ENCODE peak calls at places on chromosomes 5 and 9, in five cellular contexts. One of them, this sample, is unnamed.
A peak's percentile ranks its signal among the peaks of the same experiment; 100 is the strongest.

GRCh38 chr9:112532427-112532826 is 45.8 kb downstream of the KIAA1958 start:
- DNase-seq in neural progenitor cell: no peak
- DNase-seq in astrocyte of the spinal cord: peak; percentile 35
- DNase-seq in brain microvascular endothelial cell: peak; percentile 61
- DNase-seq in fibroblast of villous mesenchyme: peak; percentile 91
- DNase-seq in this sample: peak; percentile 48

GRCh38 chr9:89021154-89021803 is 30.0 kb downstream of the S1PR3 start:
- DNase-seq in neural progenitor cell: no peak
- DNase-seq in astrocyte of the spinal cord: peak; percentile 85
- DNase-seq in brain microvascular endothelial cell: peak; percentile 87
- DNase-seq in fibroblast of villous mesenchyme: peak; percentile 90
- DNase-seq in this sample: peak; percentile 79

GRCh38 chr5:109907751-109908150 is 218.0 kb downstream of the MAN2A1 start:
- DNase-seq in neural progenitor cell: no peak
- DNase-seq in astrocyte of the spinal cord: peak; percentile 64
- DNase-seq in brain microvascular endothelial cell: peak; percentile 43
- DNase-seq in fibroblast of villous mesenchyme: peak; percentile 88
- DNase-seq in this sample: peak; percentile 69

GRCh38 chr5:54457094-54457531 is 1.6 kb downstream of the HSPB3 start:
- DNase-seq in neural progenitor cell: no peak
- DNase-seq in astrocyte of the spinal cord: peak; percentile 34
- DNase-seq in brain microvascular endothelial cell: peak; percentile 70
- DNase-seq in fibroblast of villous mesenchyme: peak; percentile 91
- DNase-seq in this sample: peak; percentile 72

GRCh38 chr5:9124071-9124470 is 421.8 kb downstream of the SEMA5A start:
- DNase-seq in neural progenitor cell: no peak
- DNase-seq in astrocyte of the spinal cord: no peak
- DNase-seq in brain microvascular endothelial cell: no peak
- DNase-seq in fibroblast of villous mesenchyme: no peak
- DNase-seq in this sample: no peak

GRCh38 chr9:93094294-93095204 is 1.5 kb upstream of the CARD19 start:
- DNase-seq in neural progenitor cell: peak; percentile 27
- DNase-seq in astrocyte of the spinal cord: no peak
- DNase-seq in brain microvascular endothelial cell: no peak
- DNase-seq in fibroblast of villous mesenchyme: no peak
- DNase-seq in this sample: no peak

GRCh38 chr9:107504585-107505455 is 15.3 kb upstream of the KLF4 start:
- DNase-seq in neural progenitor cell: no peak
- DNase-seq in astrocyte of the spinal cord: peak; percentile 90
- DNase-seq in brain microvascular endothelial cell: peak; percentile 92
- DNase-seq in fibroblast of villous mesenchyme: peak; percentile 73
- DNase-seq in this sample: peak; percentile 81

GRCh38 chr9:123561055-123561454 is 205.1 kb downstream of the CRB2 start:
- DNase-seq in neural progenitor cell: no peak
- DNase-seq in astrocyte of the spinal cord: no peak
- DNase-seq in brain microvascular endothelial cell: no peak
- DNase-seq in fibroblast of villous mesenchyme: no peak
- DNase-seq in this sample: no peak

GRCh38 chr5:38714703-38715355 is 131.0 kb upstream of the OSMR start:
- DNase-seq in neural progenitor cell: no peak
- DNase-seq in astrocyte of the spinal cord: no peak
- DNase-seq in brain microvascular endothelial cell: no peak
- DNase-seq in fibroblast of villous mesenchyme: no peak
- DNase-seq in this sample: no peak

GRCh38 chr9:105667867-105668266 is 5.6 kb downstream of the TAL2 start:
- DNase-seq in neural progenitor cell: peak; percentile 54
- DNase-seq in astrocyte of the spinal cord: no peak
- DNase-seq in brain microvascular endothelial cell: no peak
- DNase-seq in fibroblast of villous mesenchyme: no peak
- DNase-seq in this sample: no peak

GRCh38 chr5:147455822-147456221 is 54.0 kb downstream of the DPYSL3 start:
- DNase-seq in neural progenitor cell: no peak
- DNase-seq in astrocyte of the spinal cord: no peak
- DNase-seq in brain microvascular endothelial cell: no peak
- DNase-seq in fibroblast of villous mesenchyme: peak; percentile 24
- DNase-seq in this sample: no peak
- H3K4me3 ChIP-seq in neural progenitor cell: peak overlapping the region; percentile 97
- H3K4me3 ChIP-seq in astrocyte of the spinal cord: no peak overlapping the region
- H3K4me3 ChIP-seq in brain microvascular endothelial cell: no peak overlapping the region
- H3K4me3 ChIP-seq in fibroblast of villous mesenchyme: no peak overlapping the region
- H3K4me3 ChIP-seq in this sample: no peak overlapping the region

GRCh38 chr9:127915325-127915752 is 1.5 kb downstream of the ST6GALNAC4 start:
- DNase-seq in neural progenitor cell: no peak
- DNase-seq in astrocyte of the spinal cord: no peak
- DNase-seq in brain microvascular endothelial cell: no peak
- DNase-seq in fibroblast of villous mesenchyme: no peak
- DNase-seq in this sample: no peak
- H3K4me3 ChIP-seq in neural progenitor cell: no peak overlapping the region
- H3K4me3 ChIP-seq in astrocyte of the spinal cord: no peak overlapping the region
- H3K4me3 ChIP-seq in brain microvascular endothelial cell: no peak overlapping the region
- H3K4me3 ChIP-seq in fibroblast of villous mesenchyme: no peak overlapping the region
- H3K4me3 ChIP-seq in this sample: no peak overlapping the region

GRCh38 chr9:136645903-136646754 is 16.6 kb upstream of the EGFL7 start:
- DNase-seq in neural progenitor cell: peak; percentile 74
- DNase-seq in astrocyte of the spinal cord: no peak
- DNase-seq in brain microvascular endothelial cell: no peak
- DNase-seq in fibroblast of villous mesenchyme: peak; percentile 29
- DNase-seq in this sample: no peak
- H3K4me3 ChIP-seq in neural progenitor cell: no peak overlapping the region
- H3K4me3 ChIP-seq in astrocyte of the spinal cord: no peak overlapping the region
- H3K4me3 ChIP-seq in brain microvascular endothelial cell: no peak overlapping the region
- H3K4me3 ChIP-seq in fibroblast of villous mesenchyme: no peak overlapping the region
- H3K4me3 ChIP-seq in this sample: no peak overlapping the region

GRCh38 chr5:7850241-7850532 is 746 bp downstream of the CFAP90 start:
- DNase-seq in neural progenitor cell: no peak
- DNase-seq in astrocyte of the spinal cord: no peak
- DNase-seq in brain microvascular endothelial cell: no peak
- DNase-seq in fibroblast of villous mesenchyme: no peak
- DNase-seq in this sample: no peak

GRCh38 chr5:7848296-7848695 is 2.6 kb downstream of the CFAP90 start:
- DNase-seq in neural progenitor cell: no peak
- DNase-seq in astrocyte of the spinal cord: no peak
- DNase-seq in brain microvascular endothelial cell: no peak
- DNase-seq in fibroblast of villous mesenchyme: no peak
- DNase-seq in this sample: peak; percentile 36

GRCh38 chr5:7851240-7851592 is 283 bp upstream of the CFAP90 start:
- DNase-seq in neural progenitor cell: no peak
- DNase-seq in astrocyte of the spinal cord: no peak
- DNase-seq in brain microvascular endothelial cell: no peak
- DNase-seq in fibroblast of villous mesenchyme: no peak
- DNase-seq in this sample: no peak

GRCh38 chr5:7850533-7851239 is at the start of gene CFAP90:
- DNase-seq in neural progenitor cell: peak; percentile 95
- DNase-seq in astrocyte of the spinal cord: peak; percentile 41
- DNase-seq in brain microvascular endothelial cell: peak; percentile 52
- DNase-seq in fibroblast of villous mesenchyme: peak; percentile 39
- DNase-seq in this sample: no peak

GRCh38 chr5:7849531-7850240 is 1.2 kb downstream of the CFAP90 start:
- DNase-seq in neural progenitor cell: peak; percentile 75
- DNase-seq in astrocyte of the spinal cord: no peak
- DNase-seq in brain microvascular endothelial cell: no peak
- DNase-seq in fibroblast of villous mesenchyme: no peak
- DNase-seq in this sample: no peak
- H3K4me3 ChIP-seq in neural progenitor cell: peak overlapping the region; percentile 76
- H3K4me3 ChIP-seq in astrocyte of the spinal cord: peak overlapping the region; percentile 38
- H3K4me3 ChIP-seq in brain microvascular endothelial cell: peak overlapping the region; percentile 55
- H3K4me3 ChIP-seq in fibroblast of villous mesenchyme: peak overlapping the region; percentile 49
- H3K4me3 ChIP-seq in this sample: peak overlapping the region; percentile 36

DNA sequence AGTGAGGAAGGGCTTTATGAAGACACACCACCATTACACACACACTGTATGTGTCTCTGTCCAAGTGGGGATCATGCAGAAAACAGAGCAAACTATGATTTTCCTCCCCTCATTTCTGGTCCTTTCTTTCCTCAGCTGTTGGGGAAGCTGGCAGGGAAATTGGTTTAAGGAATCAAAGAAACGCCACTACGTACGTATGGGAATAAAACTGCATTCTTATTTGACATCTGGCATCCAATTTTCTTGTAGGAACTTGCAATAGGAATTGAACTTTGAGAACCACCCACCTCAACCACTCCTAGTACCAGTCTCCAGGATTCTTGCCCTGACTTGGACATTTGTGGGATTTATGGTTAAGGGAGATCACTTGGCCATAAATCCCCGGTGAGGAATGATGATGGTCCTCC is 125.8 kb downstream of the PDE4D start:
- DNase-seq in neural progenitor cell: no peak
- DNase-seq in astrocyte of the spinal cord: peak; percentile 23
- DNase-seq in brain microvascular endothelial cell: no peak
- DNase-seq in fibroblast of villous mesenchyme: no peak
- DNase-seq in this sample: no peak
- H3K4me3 ChIP-seq in neural progenitor cell: peak overlapping the region; percentile 43
- H3K4me3 ChIP-seq in astrocyte of the spinal cord: peak overlapping the region; percentile 56
- H3K4me3 ChIP-seq in brain microvascular endothelial cell: peak overlapping the region; percentile 81
- H3K4me3 ChIP-seq in fibroblast of villous mesenchyme: peak overlapping the region; percentile 78
- H3K4me3 ChIP-seq in this sample: peak overlapping the region; percentile 65

GRCh38 chr5:180799902-180800801 is 2.5 kb downstream of the MGAT1 start:
- DNase-seq in neural progenitor cell: no peak
- DNase-seq in astrocyte of the spinal cord: peak; percentile 77
- DNase-seq in brain microvascular endothelial cell: peak; percentile 82
- DNase-seq in fibroblast of villous mesenchyme: peak; percentile 61
- DNase-seq in this sample: no peak
- H3K4me3 ChIP-seq in neural progenitor cell: no peak overlapping the region
- H3K4me3 ChIP-seq in astrocyte of the spinal cord: no peak overlapping the region
- H3K4me3 ChIP-seq in brain microvascular endothelial cell: no peak overlapping the region
- H3K4me3 ChIP-seq in fibroblast of villous mesenchyme: no peak overlapping the region
- H3K4me3 ChIP-seq in this sample: no peak overlapping the region

GRCh38 chr9:99118782-99119466 is 14.0 kb downstream of the TGFBR1 start:
- DNase-seq in neural progenitor cell: no peak
- DNase-seq in astrocyte of the spinal cord: no peak
- DNase-seq in brain microvascular endothelial cell: no peak
- DNase-seq in fibroblast of villous mesenchyme: no peak
- DNase-seq in this sample: no peak
- H3K4me3 ChIP-seq in neural progenitor cell: no peak overlapping the region
- H3K4me3 ChIP-seq in astrocyte of the spinal cord: no peak overlapping the region
- H3K4me3 ChIP-seq in brain microvascular endothelial cell: no peak overlapping the region
- H3K4me3 ChIP-seq in fibroblast of villous mesenchyme: no peak overlapping the region
- H3K4me3 ChIP-seq in this sample: no peak overlapping the region

GRCh38 chr9:136669791-136670464 is 7.2 kb downstream of the EGFL7 start:
- DNase-seq in neural progenitor cell: no peak
- DNase-seq in astrocyte of the spinal cord: no peak
- DNase-seq in brain microvascular endothelial cell: no peak
- DNase-seq in fibroblast of villous mesenchyme: no peak
- DNase-seq in this sample: no peak
- H3K4me3 ChIP-seq in neural progenitor cell: no peak overlapping the region
- H3K4me3 ChIP-seq in astrocyte of the spinal cord: no peak overlapping the region
- H3K4me3 ChIP-seq in brain microvascular endothelial cell: no peak overlapping the region
- H3K4me3 ChIP-seq in fibroblast of villous mesenchyme: no peak overlapping the region
- H3K4me3 ChIP-seq in this sample: no peak overlapping the region